ENCODE peak calls at places on chromosomes 16 and 17, in eight cellular contexts. W, S, V, E, O, N, Y and H are unnamed samples.

GRCh38 chr16:51071326-51071725 is 79.7 kb downstream of the SALL1 start:
- DNase-seq in W (no peak), S (no peak), V (no peak), E (no peak), O (no peak), N (no peak), Y (no peak), H (no peak)

GRCh38 chr17:29241015-29241963 is 5.4 kb upstream of the CRYBA1 start:
- DNase-seq in W (no peak), S (peak), V (peak), E (no peak), O (no peak), N (peak), Y (no peak), H (no peak)

GRCh38 chr17:57707892-57708291 is 37.2 kb downstream of the CCDC182 start:
- DNase-seq in W (no peak), S (no peak), V (no peak), E (no peak), O (no peak), N (no peak), Y (no peak), H (peak)

GRCh38 chr17:80813318-80813717 is 178.3 kb upstream of the CHMP6 start:
- DNase-seq in W (no peak), S (no peak), V (no peak), E (no peak), O (no peak), N (no peak), Y (no peak), H (no peak)

GRCh38 chr16:12758031-12758669 is 45.5 kb downstream of the CPPED1 start:
- DNase-seq in W (no peak), S (no peak), V (no peak), E (no peak), O (no peak), N (no peak), Y (no peak), H (no peak)

GRCh38 chr17:77281024-77281903 is 140.5 kb downstream of the SEC14L1 start:
- DNase-seq in W (peak), S (peak), V (peak), E (peak), O (peak), N (peak), Y (peak), H (peak)

GRCh38 chr16:5944971-5945370 is 847.4 kb upstream of the EEF2KMT start:
- DNase-seq in W (no peak), S (no peak), V (no peak), E (no peak), O (no peak), N (no peak), Y (no peak), H (no peak)

GRCh38 chr17:66630828-66631472 is 204.0 kb upstream of the CACNG5 start:
- DNase-seq in W (no peak), S (no peak), V (no peak), E (no peak), O (no peak), N (no peak), Y (no peak), H (no peak)

GRCh38 chr16:3780570-3780969 is 63.2 kb upstream of the TRAP1 start:
- DNase-seq in W (no peak), S (no peak), V (peak), E (no peak), O (no peak), N (peak), Y (no peak), H (no peak)

GRCh38 chr16:22685162-22685830 is 128.7 kb upstream of the HS3ST2 start:
- DNase-seq in W (no peak), S (no peak), V (no peak), E (no peak), O (peak), N (no peak), Y (no peak), H (no peak)

GRCh38 chr16:56675685-56676210 is 6.1 kb downstream of the MT1H start:
- DNase-seq in W (peak), S (no peak), V (no peak), E (no peak), O (no peak), N (no peak), Y (no peak), H (no peak)

GRCh38 chr16:1788095-1788707 is 5.3 kb downstream of the IGFALS start:
- DNase-seq in W (no peak), S (no peak), V (no peak), E (no peak), O (no peak), N (no peak), Y (no peak), H (no peak)

GRCh38 chr17:81514735-81515529 is 2.3 kb upstream of the ACTG1 start:
- DNase-seq in W (peak), S (no peak), V (peak), E (peak), O (peak), N (peak), Y (no peak), H (peak)

GRCh38 chr17:64219571-64219970 is 43.5 kb downstream of the TEX2 start:
- DNase-seq in W (no peak), S (no peak), V (no peak), E (no peak), O (no peak), N (no peak), Y (no peak), H (no peak)

GRCh38 chr17:57536289-57536688 is 208.8 kb downstream of the CCDC182 start:
- DNase-seq in W (no peak), S (no peak), V (no peak), E (no peak), O (no peak), N (no peak), Y (no peak), H (no peak)

GRCh38 chr17:76544916-76545365 is 5.1 kb downstream of the PRCD start:
- DNase-seq in W (no peak), S (no peak), V (no peak), E (no peak), O (no peak), N (no peak), Y (no peak), H (no peak)

GRCh38 chr17:48678141-48678971 is 44.0 kb downstream of the PRAC1 start:
- DNase-seq in W (peak), S (peak), V (peak), E (peak), O (peak), N (peak), Y (peak), H (peak)

GRCh38 chr17:51103050-51103449 is 17.6 kb downstream of the SPAG9 start:
- DNase-seq in W (no peak), S (no peak), V (no peak), E (no peak), O (no peak), N (no peak), Y (no peak), H (no peak)

GRCh38 chr17:81365148-81365600 is 30.1 kb upstream of the BAHCC1 start:
- DNase-seq in W (no peak), S (peak), V (peak), E (no peak), O (no peak), N (no peak), Y (peak), H (no peak)

GRCh38 chr16:14399397-14400284 is 230.4 kb downstream of the PARN start:
- DNase-seq in W (no peak), S (no peak), V (peak), E (peak), O (peak), N (peak), Y (no peak), H (no peak)

GRCh38 chr17:49210158-49211029 is at the start of the genes ABI3 and GNGT2:
- DNase-seq in W (peak), S (no peak), V (peak), E (peak), O (no peak), N (no peak), Y (peak), H (peak)

GRCh38 chr17:32553168-32553567 is 66.4 kb downstream of the CDK5R1 start:
- DNase-seq in W (no peak), S (no peak), V (no peak), E (no peak), O (no peak), N (no peak), Y (no peak), H (no peak)